ENCODE peak calls at places on chromosomes 16 and 17, in ten cellular contexts. L, Z, B, A, P, E, S, Y, X and U are unnamed samples.

GRCh38 chr17:71329310-71330098 is 791.3 kb upstream of the SOX9 start:
- DNase-seq in L (no peak), Z (peak; percentile 22), B (peak; percentile 42), A (no peak), P (no peak), E (no peak), S (no peak), Y (no peak), X (no peak), U (no peak)

GRCh38 chr17:417691-418420 is 65.2 kb upstream of the RPH3AL start:
- DNase-seq in L (no peak), Z (no peak), B (no peak), A (no peak), P (no peak), E (no peak), S (no peak), Y (no peak), X (no peak), U (no peak)

GRCh38 chr17:82241926-82242697 is 13.3 kb downstream of the SLC16A3 start:
- DNase-seq in L (no peak), Z (no peak), B (no peak), A (no peak), P (no peak), E (peak; percentile 66), S (no peak), Y (no peak), X (no peak), U (peak; percentile 33)

GRCh38 chr17:79622201-79622601 is 11.3 kb upstream of the RBFOX3 start:
- DNase-seq in L (no peak), Z (no peak), B (no peak), A (no peak), P (no peak), E (no peak), S (no peak), Y (no peak), X (no peak), U (peak; percentile 30)

GRCh38 chr17:13931752-13932477 is 137.4 kb upstream of the COX10 start:
- DNase-seq in L (no peak), Z (no peak), B (peak; percentile 56), A (no peak), P (peak; percentile 44), E (peak; percentile 68), S (no peak), Y (no peak), X (no peak), U (no peak)

GRCh38 chr17:41394254-41395016 is 3.0 kb downstream of the KRT31 start:
- DNase-seq in L (no peak), Z (no peak), B (no peak), A (no peak), P (no peak), E (no peak), S (no peak), Y (no peak), X (no peak), U (no peak)

GRCh38 chr16:24758373-24758772 is 28.9 kb downstream of the TNRC6A start:
- DNase-seq in L (no peak), Z (no peak), B (no peak), A (no peak), P (peak; percentile 24), E (no peak), S (no peak), Y (no peak), X (no peak), U (no peak)

GRCh38 chr17:72687941-72688340 is 404.5 kb downstream of the SLC39A11 start:
- DNase-seq in L (no peak), Z (peak; percentile 91), B (no peak), A (no peak), P (no peak), E (no peak), S (no peak), Y (no peak), X (peak; percentile 40), U (no peak)

GRCh38 chr16:76201385-76201784 is 75.8 kb upstream of the CNTNAP4 start:
- DNase-seq in L (no peak), Z (no peak), B (no peak), A (no peak), P (no peak), E (no peak), S (no peak), Y (no peak), X (no peak), U (no peak)

GRCh38 chr16:7390974-7391373 is 58.3 kb downstream of the RBFOX1 start:
- DNase-seq in L (no peak), Z (no peak), B (no peak), A (no peak), P (no peak), E (no peak), S (no peak), Y (no peak), X (no peak), U (no peak)

GRCh38 chr17:65156835-65157565 is 19.8 kb downstream of the RGS9 start:
- DNase-seq in L (no peak), Z (no peak), B (no peak), A (no peak), P (no peak), E (no peak), S (no peak), Y (no peak), X (no peak), U (no peak)

GRCh38 chr17:81665205-81666091 is 957 bp downstream of the OXLD1 start:
- DNase-seq in L (no peak), Z (no peak), B (no peak), A (peak; percentile 72), P (peak; percentile 57), E (no peak), S (peak; percentile 17), Y (peak; percentile 81), X (peak; percentile 63), U (peak; percentile 35)

GRCh38 chr17:45763182-45763581 is 20.9 kb upstream of the CRHR1 start:
- DNase-seq in L (no peak), Z (no peak), B (no peak), A (no peak), P (no peak), E (no peak), S (no peak), Y (no peak), X (no peak), U (no peak)

GRCh38 chr17:13016881-13017622 is 775 bp downstream of the ELAC2 start:
- DNase-seq in L (no peak), Z (no peak), B (no peak), A (peak; percentile 9), P (no peak), E (no peak), S (peak; percentile 45), Y (no peak), X (peak; percentile 52), U (peak; percentile 9)

GRCh38 chr17:39094607-39095308 is 56.7 kb downstream of the PLXDC1 start:
- DNase-seq in L (no peak), Z (no peak), B (no peak), A (no peak), P (peak; percentile 38), E (no peak), S (no peak), Y (peak; percentile 79), X (no peak), U (no peak)

GRCh38 chr16:5479925-5480324 is 382.3 kb upstream of the EEF2KMT start:
- DNase-seq in L (no peak), Z (no peak), B (no peak), A (no peak), P (peak; percentile 18), E (no peak), S (no peak), Y (no peak), X (no peak), U (no peak)

GRCh38 chr16:23252310-23252709 is 49.8 kb upstream of the SCNN1B start:
- DNase-seq in L (no peak), Z (no peak), B (no peak), A (no peak), P (no peak), E (no peak), S (no peak), Y (peak; percentile 25), X (no peak), U (no peak)

GRCh38 chr16:29920690-29921371 is 5.2 kb downstream of the KCTD13 start:
- DNase-seq in L (no peak), Z (no peak), B (no peak), A (no peak), P (no peak), E (no peak), S (no peak), Y (no peak), X (no peak), U (no peak)

GRCh38 chr17:62931101-62931500 is 34.9 kb upstream of the TANC2 start:
- DNase-seq in L (no peak), Z (no peak), B (no peak), A (no peak), P (no peak), E (no peak), S (peak; percentile 33), Y (no peak), X (no peak), U (no peak)

GRCh38 chr16:2095315-2095853 is 40.3 kb downstream of the PKD1 start:
- DNase-seq in L (no peak), Z (no peak), B (no peak), A (no peak), P (no peak), E (no peak), S (peak; percentile 58), Y (no peak), X (no peak), U (no peak)

GRCh38 chr16:84245933-84246678 is 6.3 kb upstream of the KCNG4 start:
- DNase-seq in L (no peak), Z (no peak), B (no peak), A (no peak), P (no peak), E (no peak), S (no peak), Y (no peak), X (no peak), U (no peak)

GRCh38 chr16:4212207-4212933 is 29.5 kb downstream of the SRL start:
- DNase-seq in L (no peak), Z (no peak), B (no peak), A (no peak), P (no peak), E (peak; percentile 87), S (no peak), Y (no peak), X (no peak), U (no peak)

GRCh38 chr17:59743842-59744241 is 36.4 kb downstream of the VMP1 start:
- DNase-seq in L (no peak), Z (no peak), B (no peak), A (no peak), P (no peak), E (no peak), S (no peak), Y (no peak), X (no peak), U (no peak)

GRCh38 chr17:48852251-48852650 is 21.4 kb downstream of the CALCOCO2 start:
- DNase-seq in L (no peak), Z (no peak), B (no peak), A (no peak), P (no peak), E (no peak), S (no peak), Y (no peak), X (no peak), U (no peak)

GRCh38 chr16:81652798-81653505 is 126.1 kb upstream of the PLCG2 start:
- DNase-seq in L (no peak), Z (peak; percentile 84), B (no peak), A (no peak), P (no peak), E (no peak), S (no peak), Y (no peak), X (peak; percentile 92), U (no peak)

GRCh38 chr16:68371706-68372380 is 61.0 kb downstream of the PRMT7 start:
- DNase-seq in L (no peak), Z (no peak), B (no peak), A (no peak), P (no peak), E (no peak), S (no peak), Y (no peak), X (no peak), U (no peak)

GRCh38 chr17:34616148-34616547 is 36.8 kb downstream of the TMEM132E start:
- DNase-seq in L (no peak), Z (peak; percentile 45), B (no peak), A (no peak), P (peak; percentile 43), E (no peak), S (no peak), Y (no peak), X (no peak), U (peak; percentile 69)

GRCh38 chr17:40290629-40291296 is 3.1 kb downstream of the CDC6 start:
- DNase-seq in L (no peak), Z (peak; percentile 31), B (peak; percentile 67), A (peak; percentile 56), P (no peak), E (no peak), S (peak; percentile 92), Y (peak; percentile 68), X (peak; percentile 13), U (no peak)